ENCODE peak calls at places on chromosomes 12 and 14, in six cellular contexts. One of them, this sample, is unnamed. For H3K9me3 and H3K36me3, the result is how much of the 10 kb centered on the place peaks cover.

GRCh38 chr14:71532349-71532748 is 399.9 kb upstream of the RGS6 start:
- DNase-seq in WERI-Rb-1: no peak
- DNase-seq in astrocyte: peak
- DNase-seq in cardiac muscle cell: no peak
- DNase-seq in hepatocyte: no peak
- DNase-seq in CD8-positive, alpha-beta T cell: no peak
- DNase-seq in this sample: no peak

GRCh38 chr12:132158677-132159554 is 14.7 kb downstream of the NOC4L start:
- DNase-seq in WERI-Rb-1: no peak
- DNase-seq in astrocyte: no peak
- DNase-seq in cardiac muscle cell: no peak
- DNase-seq in hepatocyte: no peak
- DNase-seq in CD8-positive, alpha-beta T cell: no peak
- DNase-seq in this sample: no peak

GRCh38 chr14:56004807-56005579 is 113.2 kb upstream of the PELI2 start:
- DNase-seq in WERI-Rb-1: no peak
- DNase-seq in astrocyte: peak
- DNase-seq in cardiac muscle cell: peak
- DNase-seq in hepatocyte: peak
- DNase-seq in CD8-positive, alpha-beta T cell: peak
- DNase-seq in this sample: no peak

GRCh38 chr12:5428332-5429221 is 3.3 kb upstream of the NTF3 start:
- DNase-seq in WERI-Rb-1: peak
- DNase-seq in astrocyte: no peak
- DNase-seq in cardiac muscle cell: peak
- DNase-seq in hepatocyte: peak
- DNase-seq in CD8-positive, alpha-beta T cell: no peak
- DNase-seq in this sample: no peak

GRCh38 chr12:19675361-19675760 is 236.1 kb downstream of the AEBP2 start:
- DNase-seq in WERI-Rb-1: no peak
- DNase-seq in astrocyte: no peak
- DNase-seq in cardiac muscle cell: no peak
- DNase-seq in hepatocyte: no peak
- DNase-seq in CD8-positive, alpha-beta T cell: no peak
- DNase-seq in this sample: no peak

GRCh38 chr12:110739894-110740293 is 2.8 kb downstream of the PPP1CC start:
- DNase-seq in WERI-Rb-1: no peak
- DNase-seq in astrocyte: no peak
- DNase-seq in cardiac muscle cell: no peak
- DNase-seq in hepatocyte: no peak
- DNase-seq in CD8-positive, alpha-beta T cell: no peak
- DNase-seq in this sample: no peak

GRCh38 chr12:109981311-109981710 is 14.9 kb downstream of the GIT2 start:
- DNase-seq in WERI-Rb-1: no peak
- DNase-seq in astrocyte: no peak
- DNase-seq in cardiac muscle cell: no peak
- DNase-seq in hepatocyte: no peak
- DNase-seq in CD8-positive, alpha-beta T cell: no peak
- DNase-seq in this sample: no peak

GRCh38 chr12:219891-220352 is 6.0 kb upstream of the SLC6A12 start:
- DNase-seq in WERI-Rb-1: peak
- DNase-seq in astrocyte: peak
- DNase-seq in cardiac muscle cell: peak
- DNase-seq in hepatocyte: peak
- DNase-seq in CD8-positive, alpha-beta T cell: peak
- DNase-seq in this sample: peak

GRCh38 chr12:107593713-107594381 is 91.8 kb upstream of the PWP1 start:
- DNase-seq in WERI-Rb-1: peak
- DNase-seq in astrocyte: no peak
- DNase-seq in cardiac muscle cell: no peak
- DNase-seq in hepatocyte: no peak
- DNase-seq in CD8-positive, alpha-beta T cell: no peak
- DNase-seq in this sample: peak

GRCh38 chr12:65728913-65729793 is 95.1 kb upstream of the HMGA2 start:
- DNase-seq in WERI-Rb-1: no peak
- DNase-seq in astrocyte: peak
- DNase-seq in cardiac muscle cell: peak
- DNase-seq in hepatocyte: peak
- DNase-seq in CD8-positive, alpha-beta T cell: no peak
- DNase-seq in this sample: no peak

GRCh38 chr12:9943244-9943643 is 11.1 kb upstream of the CLEC2A start:
- DNase-seq in WERI-Rb-1: no peak
- DNase-seq in astrocyte: no peak
- DNase-seq in cardiac muscle cell: no peak
- DNase-seq in hepatocyte: no peak
- DNase-seq in CD8-positive, alpha-beta T cell: no peak
- DNase-seq in this sample: no peak

GRCh38 chr12:1977109-1977508 is 27.1 kb downstream of the DCP1B start:
- DNase-seq in WERI-Rb-1: no peak
- DNase-seq in astrocyte: no peak
- DNase-seq in cardiac muscle cell: no peak
- DNase-seq in hepatocyte: peak
- DNase-seq in CD8-positive, alpha-beta T cell: no peak
- DNase-seq in this sample: no peak

GRCh38 chr12:58171914-58172313 is 230.5 kb downstream of the ATP23 start:
- DNase-seq in WERI-Rb-1: no peak
- DNase-seq in astrocyte: peak
- DNase-seq in cardiac muscle cell: no peak
- DNase-seq in hepatocyte: no peak
- DNase-seq in CD8-positive, alpha-beta T cell: no peak
- DNase-seq in this sample: no peak

GRCh38 chr12:28313631-28314030 is 123.4 kb downstream of the CCDC91 start:
- DNase-seq in WERI-Rb-1: no peak
- DNase-seq in astrocyte: peak
- DNase-seq in cardiac muscle cell: no peak
- DNase-seq in hepatocyte: no peak
- DNase-seq in CD8-positive, alpha-beta T cell: no peak
- DNase-seq in this sample: no peak

GRCh38 chr14:29236401-29236800 is 469.8 kb downstream of the FOXG1 start:
- DNase-seq in WERI-Rb-1: no peak
- DNase-seq in astrocyte: no peak
- DNase-seq in cardiac muscle cell: no peak
- DNase-seq in hepatocyte: no peak
- DNase-seq in CD8-positive, alpha-beta T cell: no peak
- DNase-seq in this sample: no peak

GRCh38 chr12:51868821-51869489 is 18.9 kb upstream of the ANKRD33 start:
- DNase-seq in WERI-Rb-1: peak
- DNase-seq in astrocyte: no peak
- DNase-seq in cardiac muscle cell: no peak
- DNase-seq in hepatocyte: no peak
- DNase-seq in CD8-positive, alpha-beta T cell: no peak
- DNase-seq in this sample: peak
- H3K4me3 ChIP-seq in WERI-Rb-1: peak
- H3K4me3 ChIP-seq in astrocyte: peak
- H3K4me3 ChIP-seq in cardiac muscle cell: peak
- H3K4me3 ChIP-seq in hepatocyte: peak
- H3K4me3 ChIP-seq in CD8-positive, alpha-beta T cell: peak
- H3K4me3 ChIP-seq in this sample: peak

GRCh38 chr14:68979021-68979721 is at the start of gene ACTN1:
- DNase-seq in WERI-Rb-1: peak
- DNase-seq in astrocyte: peak
- DNase-seq in cardiac muscle cell: peak
- DNase-seq in hepatocyte: peak
- DNase-seq in CD8-positive, alpha-beta T cell: peak
- DNase-seq in this sample: peak
- H3K9me3 ChIP-seq in WERI-Rb-1: under half
- H3K9me3 ChIP-seq in astrocyte: under half
- H3K9me3 ChIP-seq in cardiac muscle cell: under half
- H3K9me3 ChIP-seq in hepatocyte: under half
- H3K9me3 ChIP-seq in CD8-positive, alpha-beta T cell: under half
- H3K9me3 ChIP-seq in this sample: under half

DNA sequence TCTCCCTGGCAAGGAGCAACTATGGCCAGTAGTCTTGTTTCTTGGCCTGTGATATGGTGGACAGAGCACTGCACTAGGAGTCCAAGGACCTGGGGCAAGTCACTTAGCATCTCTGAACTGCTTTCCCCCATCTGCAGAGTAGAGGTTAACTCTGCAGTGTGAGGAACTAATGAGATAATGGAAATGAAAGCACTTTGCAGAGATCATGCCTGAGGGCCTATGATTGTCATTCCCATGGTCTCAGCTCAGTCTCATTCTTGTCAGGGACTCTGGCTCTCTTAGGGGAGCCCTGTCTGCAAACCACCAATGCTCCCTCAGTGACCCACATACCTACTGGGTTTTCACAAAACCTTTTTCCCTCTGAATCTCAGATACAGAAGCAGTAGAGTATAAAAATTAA is 6.5 kb upstream of the PNMA1 start:
- DNase-seq in WERI-Rb-1: no peak
- DNase-seq in astrocyte: no peak
- DNase-seq in cardiac muscle cell: no peak
- DNase-seq in hepatocyte: no peak
- DNase-seq in CD8-positive, alpha-beta T cell: no peak
- DNase-seq in this sample: no peak
- H3K36me3 ChIP-seq in WERI-Rb-1: under half
- H3K36me3 ChIP-seq in astrocyte: under half
- H3K36me3 ChIP-seq in cardiac muscle cell: under half
- H3K36me3 ChIP-seq in hepatocyte: under half
- H3K36me3 ChIP-seq in CD8-positive, alpha-beta T cell: half or more
- H3K36me3 ChIP-seq in this sample: half or more

DNA sequence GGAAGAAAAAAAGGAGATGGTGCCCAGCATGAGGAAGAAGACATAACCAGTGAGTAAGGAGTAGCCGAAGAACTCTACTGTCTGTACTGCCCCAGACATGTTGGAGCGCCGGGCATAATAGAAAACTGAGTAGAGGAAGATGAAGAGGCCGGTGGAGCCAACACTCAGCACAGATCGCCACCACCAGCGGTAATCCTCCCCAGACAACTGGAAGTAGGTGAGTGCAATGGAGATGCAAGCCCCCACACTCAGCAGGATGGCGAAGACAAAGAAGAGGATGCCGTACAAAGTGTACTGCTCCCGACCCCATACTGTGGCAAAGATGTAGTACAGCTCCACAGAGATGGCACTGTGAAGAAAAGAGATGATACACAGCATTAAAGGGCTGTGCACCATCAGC is 844 bp upstream of the IPO4 start:
- DNase-seq in WERI-Rb-1: no peak
- DNase-seq in astrocyte: no peak
- DNase-seq in cardiac muscle cell: no peak
- DNase-seq in hepatocyte: no peak
- DNase-seq in CD8-positive, alpha-beta T cell: no peak
- DNase-seq in this sample: no peak
- H3K4me3 ChIP-seq in WERI-Rb-1: no peak
- H3K4me3 ChIP-seq in astrocyte: no peak
- H3K4me3 ChIP-seq in cardiac muscle cell: no peak
- H3K4me3 ChIP-seq in hepatocyte: no peak
- H3K4me3 ChIP-seq in CD8-positive, alpha-beta T cell: no peak
- H3K4me3 ChIP-seq in this sample: no peak

GRCh38 chr12:46242569-46242968 is 26.3 kb downstream of the SLC38A1 start:
- DNase-seq in WERI-Rb-1: no peak
- DNase-seq in astrocyte: no peak
- DNase-seq in cardiac muscle cell: no peak
- DNase-seq in hepatocyte: no peak
- DNase-seq in CD8-positive, alpha-beta T cell: no peak
- DNase-seq in this sample: no peak

GRCh38 chr12:46240436-46240835 is 28.4 kb downstream of the SLC38A1 start:
- DNase-seq in WERI-Rb-1: no peak
- DNase-seq in astrocyte: no peak
- DNase-seq in cardiac muscle cell: no peak
- DNase-seq in hepatocyte: no peak
- DNase-seq in CD8-positive, alpha-beta T cell: no peak
- DNase-seq in this sample: no peak

GRCh38 chr12:46244997-46245396 is 23.8 kb downstream of the SLC38A1 start:
- DNase-seq in WERI-Rb-1: no peak
- DNase-seq in astrocyte: no peak
- DNase-seq in cardiac muscle cell: no peak
- DNase-seq in hepatocyte: no peak
- DNase-seq in CD8-positive, alpha-beta T cell: no peak
- DNase-seq in this sample: no peak

GRCh38 chr12:46246021-46246700 is 22.7 kb downstream of the SLC38A1 start:
- DNase-seq in WERI-Rb-1: no peak
- DNase-seq in astrocyte: no peak
- DNase-seq in cardiac muscle cell: no peak
- DNase-seq in hepatocyte: no peak
- DNase-seq in CD8-positive, alpha-beta T cell: peak
- DNase-seq in this sample: no peak

DNA sequence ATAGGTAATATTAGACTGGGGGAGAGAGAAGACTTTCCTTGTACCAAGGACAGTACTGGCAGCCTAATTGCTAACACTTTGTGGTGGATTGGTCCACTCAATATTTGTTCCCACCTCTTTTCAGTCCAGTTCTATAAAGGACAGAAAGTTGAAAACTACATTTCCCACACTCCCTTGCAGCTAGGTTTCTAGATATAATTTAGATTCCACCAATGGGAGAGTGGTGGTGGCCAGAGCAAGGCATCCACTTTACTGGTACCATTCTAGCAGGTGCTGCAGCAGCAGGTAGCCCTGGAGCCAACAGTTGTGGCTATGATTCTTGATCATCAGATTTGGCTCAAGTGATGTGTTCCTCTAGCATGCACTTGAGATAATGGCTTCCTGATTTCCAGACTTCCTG is 24.6 kb downstream of the SLC38A1 start:
- DNase-seq in WERI-Rb-1: no peak
- DNase-seq in astrocyte: no peak
- DNase-seq in cardiac muscle cell: peak
- DNase-seq in hepatocyte: no peak
- DNase-seq in CD8-positive, alpha-beta T cell: no peak
- DNase-seq in this sample: no peak
- H3K9me3 ChIP-seq in WERI-Rb-1: under half
- H3K9me3 ChIP-seq in astrocyte: under half
- H3K9me3 ChIP-seq in cardiac muscle cell: under half
- H3K9me3 ChIP-seq in hepatocyte: under half
- H3K9me3 ChIP-seq in CD8-positive, alpha-beta T cell: under half
- H3K9me3 ChIP-seq in this sample: under half

GRCh38 chr12:122140467-122141257 is 33.4 kb downstream of the IL31 start:
- DNase-seq in WERI-Rb-1: no peak
- DNase-seq in astrocyte: no peak
- DNase-seq in cardiac muscle cell: no peak
- DNase-seq in hepatocyte: peak
- DNase-seq in CD8-positive, alpha-beta T cell: no peak
- DNase-seq in this sample: no peak

GRCh38 chr12:122138181-122138580 is 35.8 kb downstream of the IL31 start:
- DNase-seq in WERI-Rb-1: no peak
- DNase-seq in astrocyte: no peak
- DNase-seq in cardiac muscle cell: no peak
- DNase-seq in hepatocyte: peak
- DNase-seq in CD8-positive, alpha-beta T cell: no peak
- DNase-seq in this sample: no peak

GRCh38 chr12:122139941-122140340 is 34.1 kb downstream of the IL31 start:
- DNase-seq in WERI-Rb-1: no peak
- DNase-seq in astrocyte: no peak
- DNase-seq in cardiac muscle cell: no peak
- DNase-seq in hepatocyte: peak
- DNase-seq in CD8-positive, alpha-beta T cell: no peak
- DNase-seq in this sample: no peak

GRCh38 chr12:122138616-122139015 is 35.4 kb downstream of the IL31 start:
- DNase-seq in WERI-Rb-1: no peak
- DNase-seq in astrocyte: no peak
- DNase-seq in cardiac muscle cell: no peak
- DNase-seq in hepatocyte: no peak
- DNase-seq in CD8-positive, alpha-beta T cell: no peak
- DNase-seq in this sample: no peak

GRCh38 chr12:122139266-122139665 is 34.8 kb downstream of the IL31 start:
- DNase-seq in WERI-Rb-1: no peak
- DNase-seq in astrocyte: no peak
- DNase-seq in cardiac muscle cell: no peak
- DNase-seq in hepatocyte: no peak
- DNase-seq in CD8-positive, alpha-beta T cell: no peak
- DNase-seq in this sample: no peak
- H3K36me3 ChIP-seq in WERI-Rb-1: under half
- H3K36me3 ChIP-seq in astrocyte: under half
- H3K36me3 ChIP-seq in cardiac muscle cell: under half
- H3K36me3 ChIP-seq in hepatocyte: under half
- H3K36me3 ChIP-seq in CD8-positive, alpha-beta T cell: half or more
- H3K36me3 ChIP-seq in this sample: half or more

This sample was measured in BE2C.